ENCODE peak calls at places on chromosome 22, in five cellular contexts. M is lower lobe of right lung; I is CD4-positive, CD25-positive, alpha-beta regulatory T cell; D is neuronal stem cell; A is spleen. X is an unnamed sample.

GRCh38 chr22:46008836-46009596 is 32.1 kb upstream of the WNT7B start:
- DNase-seq in M (peak; percentile 30), I (no peak), A (peak; percentile 51), D (no peak), X (peak; percentile 26)

GRCh38 chr22:46673205-46673604 is 53.0 kb downstream of the GRAMD4 start:
- DNase-seq in A (no peak), I (no peak), M (no peak), D (no peak), X (no peak)

GRCh38 chr22:41425704-41426365 is 20.8 kb downstream of the TOB2 start:
- DNase-seq in D (no peak), M (no peak), I (no peak), A (no peak), X (no peak)

GRCh38 chr22:43381693-43382092 is 30.1 kb upstream of the MPPED1 start:
- DNase-seq in I (no peak), D (no peak), M (peak; percentile 20), A (no peak), X (no peak)

GRCh38 chr22:26535499-26535898 is 23.2 kb upstream of the TFIP11 start:
- DNase-seq in D (no peak), I (no peak), A (no peak), M (no peak), X (no peak)

GRCh38 chr22:36856121-36856791 is 4.5 kb upstream of the NCF4 start:
- DNase-seq in A (peak; percentile 98), D (peak; percentile 89), I (peak; percentile 87), M (peak; percentile 95), X (peak; percentile 99)

GRCh38 chr22:11066458-11067285 is 4461.3 kb upstream of the OR11H1 start:
- DNase-seq in A (peak; percentile 80), D (no peak), I (no peak), M (peak; percentile 57), X (no peak)

GRCh38 chr22:35126993-35127392 is 61.0 kb downstream of the ISX start:
- DNase-seq in I (no peak), D (no peak), M (no peak), A (no peak), X (no peak)

GRCh38 chr22:36923458-36923784 is 10.0 kb downstream of the CSF2RB start:
- DNase-seq in I (no peak), M (no peak), A (peak; percentile 76), D (no peak), X (no peak)

GRCh38 chr22:46108564-46109473 is 41.5 kb upstream of the PPARA start:
- DNase-seq in D (no peak), A (no peak), I (no peak), M (no peak), X (peak; percentile 76)

GRCh38 chr22:29765905-29766631 is 739 bp downstream of the ZMAT5 start:
- DNase-seq in A (no peak), D (peak; percentile 15), M (no peak), I (no peak), X (no peak)

GRCh38 chr22:43388420-43388851 is 23.4 kb upstream of the MPPED1 start:
- DNase-seq in D (peak; percentile 81), A (peak; percentile 95), I (peak; percentile 43), M (peak; percentile 84), X (peak; percentile 91)

GRCh38 chr22:50548046-50548912 is 2.6 kb downstream of the KLHDC7B start:
- DNase-seq in D (no peak), I (peak; percentile 53), A (peak; percentile 92), M (peak; percentile 58), X (peak; percentile 76)
- H3K4me3 ChIP-seq in D (no peak overlapping the region), I (no peak overlapping the region), A (peak overlapping the region; percentile 38), M (peak overlapping the region; percentile 48), X (peak overlapping the region; percentile 37)

DNA sequence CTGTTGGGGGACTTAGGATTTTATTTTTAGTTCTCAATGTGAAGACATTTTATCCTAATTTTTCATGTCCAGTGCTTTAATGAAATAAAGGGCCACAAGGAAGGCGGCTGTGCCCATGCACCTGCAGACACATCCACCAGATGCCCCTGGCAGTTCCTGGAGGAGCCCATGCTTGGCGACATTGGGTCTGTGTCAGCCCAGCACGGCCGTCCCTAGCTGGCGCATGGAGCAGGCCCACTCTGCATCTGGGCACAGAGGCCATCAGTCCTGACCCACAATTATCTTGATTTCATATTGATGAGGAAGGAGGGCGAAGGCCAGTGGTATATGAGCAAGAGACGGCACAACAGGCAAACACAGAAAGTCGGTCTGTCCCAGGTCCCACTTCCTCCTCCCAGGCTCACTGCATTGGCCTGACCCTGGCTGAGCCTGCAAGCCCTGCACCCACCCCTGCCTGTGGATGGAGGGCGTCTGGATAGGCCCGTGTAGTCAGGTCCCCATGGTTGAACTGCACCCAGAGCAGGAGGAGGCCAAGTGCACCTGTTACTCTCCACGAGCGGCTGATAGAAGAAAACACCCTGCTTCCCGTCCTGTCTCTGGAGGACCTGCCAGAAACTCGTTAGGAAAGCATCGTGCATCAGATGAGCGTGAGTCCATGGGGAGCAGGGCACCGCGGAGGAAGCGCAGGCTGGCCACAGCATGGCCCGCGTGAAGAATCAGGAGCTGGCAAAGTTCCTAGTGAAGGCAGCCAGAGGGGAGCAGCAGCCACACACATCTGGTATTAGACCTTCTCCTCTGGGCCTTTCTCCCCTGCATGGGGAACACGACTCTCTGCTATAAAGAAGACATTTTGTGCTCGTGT is 296.8 kb downstream of the BRD1 start:
- DNase-seq in A (peak; percentile 63), M (no peak), D (no peak), I (no peak), X (no peak)
- H3K9me3 ChIP-seq in A (no peaks in the 10 kb centered on the region), M (no peaks in the 10 kb centered on the region), D (peaks cover 6% of the 10 kb centered on the region), I (no peaks in the 10 kb centered on the region), X (no peaks in the 10 kb centered on the region)

GRCh38 chr22:30923168-30923900 is 45.2 kb downstream of the MORC2 start:
- DNase-seq in M (no peak), A (no peak), D (no peak), I (no peak), X (no peak)

GRCh38 chr22:30919973-30920372 is 48.6 kb downstream of the MORC2 start:
- DNase-seq in M (no peak), I (no peak), A (no peak), D (no peak), X (no peak)

GRCh38 chr22:30922151-30922611 is 46.4 kb downstream of the MORC2 start:
- DNase-seq in I (peak; percentile 73), M (peak; percentile 80), D (no peak), A (peak; percentile 91), X (peak; percentile 80)

GRCh38 chr22:30920407-30920806 is 48.2 kb downstream of the MORC2 start:
- DNase-seq in A (peak; percentile 92), D (peak; percentile 75), M (peak; percentile 85), I (peak; percentile 71), X (peak; percentile 72)

DNA sequence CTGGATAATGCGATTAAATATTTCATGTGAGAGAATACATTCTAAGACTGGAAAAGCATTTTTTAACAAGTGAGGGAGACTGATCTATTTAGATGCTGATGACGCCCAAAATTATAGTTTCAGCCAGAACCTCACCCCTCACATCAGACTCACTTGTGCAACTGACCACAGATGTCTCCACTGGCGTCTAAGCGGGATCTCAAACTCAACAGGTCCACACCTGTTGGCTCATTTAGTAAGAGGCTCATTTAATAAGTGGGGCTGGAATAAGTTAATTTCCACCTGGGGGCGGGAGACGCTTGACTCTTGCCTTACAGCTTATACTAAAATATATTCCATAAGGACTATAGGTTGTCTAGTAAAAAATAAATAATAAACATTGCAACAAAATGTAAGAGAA is 47.5 kb downstream of the MORC2 start:
- DNase-seq in I (no peak), A (no peak), D (no peak), M (no peak), X (no peak)
- H3K4me3 ChIP-seq in I (peak overlapping the region; percentile 77), A (peak overlapping the region; percentile 40), D (no peak overlapping the region), M (peak overlapping the region; percentile 56), X (no peak overlapping the region)

GRCh38 chr22:31980628-31981027 is 36.3 kb downstream of the YWHAH start:
- DNase-seq in M (no peak), A (no peak), D (no peak), I (no peak), X (no peak)

GRCh38 chr22:31972180-31972579 is 27.8 kb downstream of the YWHAH start:
- DNase-seq in D (no peak), A (no peak), I (no peak), M (no peak), X (peak; percentile 65)

GRCh38 chr22:31977141-31977781 is 32.9 kb downstream of the YWHAH start:
- DNase-seq in D (peak; percentile 72), A (peak; percentile 86), M (peak; percentile 70), I (peak; percentile 57), X (peak; percentile 76)

GRCh38 chr22:31973739-31974138 is 29.4 kb downstream of the YWHAH start:
- DNase-seq in D (no peak), M (no peak), A (no peak), I (no peak), X (peak; percentile 29)

GRCh38 chr22:31977939-31978338 is 33.6 kb downstream of the YWHAH start:
- DNase-seq in I (no peak), A (no peak), M (no peak), D (no peak), X (no peak)
- H3K9me3 ChIP-seq in I (no peaks in the 10 kb centered on the region), A (no peaks in the 10 kb centered on the region), M (no peaks in the 10 kb centered on the region), D (no peaks in the 10 kb centered on the region), X (no peaks in the 10 kb centered on the region)

DNA sequence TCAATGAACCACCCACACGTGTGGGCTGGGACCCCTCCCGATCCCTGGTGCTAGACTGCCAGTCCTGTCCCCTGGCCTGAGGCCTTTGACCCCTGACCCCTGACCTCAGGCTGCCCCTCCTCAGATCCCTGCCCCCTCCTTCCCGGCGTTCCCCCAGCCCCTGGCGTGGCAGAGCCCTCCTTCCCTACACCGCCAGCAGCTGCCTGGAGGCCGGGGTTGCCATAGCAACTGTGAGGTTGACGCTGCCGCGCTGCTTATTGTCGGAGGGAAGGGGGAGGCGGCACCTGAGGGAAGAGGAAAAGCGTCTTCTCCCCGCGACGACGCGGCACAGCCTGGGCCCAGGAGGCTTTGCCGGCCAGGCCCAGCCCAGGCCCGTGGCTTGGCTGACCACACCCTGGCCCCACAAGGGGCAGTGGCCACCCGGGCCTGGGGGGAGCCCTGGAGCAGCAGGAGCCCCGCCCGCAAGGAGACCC is 32.6 kb downstream of the SHANK3 start:
- DNase-seq in M (peak; percentile 52), I (no peak), A (peak; percentile 77), D (peak; percentile 93), X (peak; percentile 63)
- H3K4me3 ChIP-seq in M (no peak overlapping the region), I (no peak overlapping the region), A (no peak overlapping the region), D (peak overlapping the region; percentile 69), X (no peak overlapping the region)

DNA sequence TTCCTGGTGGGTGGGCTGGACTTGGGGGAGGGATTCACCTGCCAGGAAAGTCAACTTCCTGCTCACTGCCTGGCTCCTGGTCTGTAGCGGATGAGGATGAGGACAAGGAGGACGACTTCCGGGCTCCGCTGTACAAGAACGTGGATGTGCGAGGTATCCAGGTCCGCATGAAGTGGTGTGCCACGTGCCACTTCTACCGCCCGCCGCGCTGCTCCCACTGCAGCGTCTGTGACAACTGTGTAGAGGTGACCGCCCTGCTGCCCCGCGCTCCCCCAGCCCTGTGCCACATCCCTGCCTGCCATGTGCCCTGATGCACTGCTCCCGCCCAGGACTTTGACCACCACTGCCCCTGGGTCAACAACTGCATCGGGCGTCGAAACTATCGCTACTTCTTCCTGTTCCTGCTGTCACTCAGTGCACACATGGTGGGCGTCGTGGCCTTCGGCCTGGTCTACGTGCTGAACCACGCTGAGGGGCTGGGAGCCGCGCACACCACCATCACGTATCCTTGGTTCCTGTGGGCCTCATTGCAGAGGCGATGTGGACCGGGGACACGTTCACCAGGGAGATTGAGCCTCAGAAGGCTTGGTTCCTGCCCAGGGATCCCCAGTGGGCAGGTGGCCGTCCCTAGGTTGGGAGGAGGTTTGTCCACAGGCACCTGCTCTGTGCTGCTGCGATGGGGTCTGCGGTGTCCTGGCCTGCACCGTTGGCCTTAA is 7.9 kb downstream of the ZDHHC8 start:
- DNase-seq in A (no peak), M (no peak), D (no peak), I (no peak), X (no peak)
- H3K9me3 ChIP-seq in A (no peaks in the 10 kb centered on the region), M (no peaks in the 10 kb centered on the region), D (peaks cover under 1% of the 10 kb centered on the region), I (no peaks in the 10 kb centered on the region), X (no peaks in the 10 kb centered on the region)

X was measured in pancreas.